ENCODE peak calls at places on chromosomes 4 and X, in seven cellular contexts. A, H, N, T, M, F and J are unnamed samples.
A peak's percentile ranks its signal among the peaks of the same experiment; 100 is the strongest.

GRCh38 chr4:26826721-26827120 is 33.9 kb upstream of the STIM2 start:
- DNase-seq in A (no peak), H (peak; percentile 96), N (no peak), T (no peak), M (no peak), F (no peak), J (no peak)

GRCh38 chr4:140092094-140092820 is 61.7 kb downstream of the MAML3 start:
- DNase-seq in A (peak; percentile 31), H (no peak), N (no peak), T (peak; percentile 70), M (no peak), F (no peak), J (no peak)

GRCh38 chr4:21749936-21750335 is 198.6 kb downstream of the KCNIP4 start:
- DNase-seq in A (no peak), H (no peak), N (no peak), T (no peak), M (no peak), F (no peak), J (no peak)

GRCh38 chr4:134313591-134313990 is 112.0 kb upstream of the PABPC4L start:
- DNase-seq in A (peak; percentile 60), H (no peak), N (no peak), T (no peak), M (no peak), F (no peak), J (no peak)

GRCh38 chrX:154325541-154325940 is 29.9 kb downstream of the TKTL1 start:
- DNase-seq in A (peak; percentile 48), H (no peak), N (no peak), T (no peak), M (no peak), F (no peak), J (peak; percentile 40)

GRCh38 chr4:159160242-159160641 is 57.4 kb downstream of the RAPGEF2 start:
- DNase-seq in A (no peak), H (no peak), N (no peak), T (no peak), M (no peak), F (no peak), J (peak; percentile 39)

GRCh38 chrX:72308566-72309296 is 3.0 kb upstream of the CITED1 start:
- DNase-seq in A (peak; percentile 70), H (no peak), N (peak; percentile 64), T (no peak), M (no peak), F (peak; percentile 34), J (peak; percentile 60)

GRCh38 chr4:152679414-152680281 is at the start of gene TMEM154:
- DNase-seq in A (peak; percentile 85), H (peak; percentile 91), N (peak; percentile 66), T (peak; percentile 64), M (no peak), F (no peak), J (peak; percentile 71)

GRCh38 chr4:90444904-90445303 is 317.7 kb downstream of the CCSER1 start:
- DNase-seq in A (no peak), H (no peak), N (no peak), T (no peak), M (no peak), F (no peak), J (no peak)

GRCh38 chr4:118888666-118889312 is at the start of gene SYNPO2:
- DNase-seq in A (peak; percentile 91), H (peak; percentile 3), N (peak; percentile 93), T (peak; percentile 91), M (peak; percentile 64), F (peak; percentile 57), J (peak; percentile 90)

GRCh38 chr4:99028187-99028586 is 32.7 kb downstream of the METAP1 start:
- DNase-seq in A (peak; percentile 54), H (no peak), N (no peak), T (no peak), M (no peak), F (no peak), J (no peak)

GRCh38 chrX:6226053-6226645 is 2.5 kb downstream of the NLGN4X start:
- DNase-seq in A (peak; percentile 6), H (no peak), N (no peak), T (no peak), M (no peak), F (no peak), J (no peak)

GRCh38 chrX:13029831-13030771 is 14.3 kb downstream of the FAM9C start:
- DNase-seq in A (peak; percentile 27), H (no peak), N (no peak), T (no peak), M (no peak), F (no peak), J (no peak)

GRCh38 chr4:7429601-7430078 is 5.1 kb downstream of the PSAPL1 start:
- DNase-seq in A (no peak), H (no peak), N (peak; percentile 54), T (no peak), M (no peak), F (no peak), J (no peak)

GRCh38 chr4:158018831-158019230 is 154.0 kb downstream of the GASK1B start:
- DNase-seq in A (no peak), H (no peak), N (no peak), T (no peak), M (no peak), F (no peak), J (no peak)

GRCh38 chr4:156654410-156654809 is 317.2 kb downstream of the PDGFC start:
- DNase-seq in A (peak; percentile 85), H (no peak), N (no peak), T (no peak), M (no peak), F (no peak), J (no peak)

GRCh38 chr4:88008624-88009235 is 1.3 kb downstream of the PKD2 start:
- DNase-seq in A (peak; percentile 75), H (no peak), N (no peak), T (no peak), M (no peak), F (no peak), J (peak; percentile 61)

GRCh38 chr4:21447320-21448055 is 501.1 kb downstream of the KCNIP4 start:
- DNase-seq in A (no peak), H (no peak), N (no peak), T (no peak), M (no peak), F (no peak), J (no peak)

GRCh38 chr4:7103599-7104365 is 35.9 kb upstream of the GRPEL1 start:
- DNase-seq in A (no peak), H (no peak), N (peak; percentile 92), T (peak; percentile 85), M (peak; percentile 39), F (no peak), J (no peak)

GRCh38 chr4:125689839-125690238 is 375.1 kb downstream of the FAT4 start:
- DNase-seq in A (no peak), H (no peak), N (no peak), T (no peak), M (no peak), F (no peak), J (no peak)

GRCh38 chr4:189090174-189090814 is 850.4 kb upstream of the FRG1 start:
- DNase-seq in A (no peak), H (no peak), N (no peak), T (no peak), M (no peak), F (peak; percentile 19), J (no peak)

GRCh38 chr4:118746251-118746919 is 61.2 kb downstream of the METTL14 start:
- DNase-seq in A (no peak), H (no peak), N (no peak), T (no peak), M (no peak), F (no peak), J (no peak)

GRCh38 chr4:154030747-154031146 is 241.9 kb upstream of the SFRP2 start:
- DNase-seq in A (no peak), H (no peak), N (no peak), T (no peak), M (no peak), F (no peak), J (no peak)

GRCh38 chr4:38243385-38244053 is 283.3 kb downstream of the PTTG2 start:
- DNase-seq in A (peak; percentile 3), H (no peak), N (no peak), T (no peak), M (no peak), F (no peak), J (no peak)

GRCh38 chr4:156815717-156816319 is 155.8 kb downstream of the PDGFC start:
- DNase-seq in A (no peak), H (no peak), N (no peak), T (no peak), M (no peak), F (no peak), J (no peak)

DNA sequence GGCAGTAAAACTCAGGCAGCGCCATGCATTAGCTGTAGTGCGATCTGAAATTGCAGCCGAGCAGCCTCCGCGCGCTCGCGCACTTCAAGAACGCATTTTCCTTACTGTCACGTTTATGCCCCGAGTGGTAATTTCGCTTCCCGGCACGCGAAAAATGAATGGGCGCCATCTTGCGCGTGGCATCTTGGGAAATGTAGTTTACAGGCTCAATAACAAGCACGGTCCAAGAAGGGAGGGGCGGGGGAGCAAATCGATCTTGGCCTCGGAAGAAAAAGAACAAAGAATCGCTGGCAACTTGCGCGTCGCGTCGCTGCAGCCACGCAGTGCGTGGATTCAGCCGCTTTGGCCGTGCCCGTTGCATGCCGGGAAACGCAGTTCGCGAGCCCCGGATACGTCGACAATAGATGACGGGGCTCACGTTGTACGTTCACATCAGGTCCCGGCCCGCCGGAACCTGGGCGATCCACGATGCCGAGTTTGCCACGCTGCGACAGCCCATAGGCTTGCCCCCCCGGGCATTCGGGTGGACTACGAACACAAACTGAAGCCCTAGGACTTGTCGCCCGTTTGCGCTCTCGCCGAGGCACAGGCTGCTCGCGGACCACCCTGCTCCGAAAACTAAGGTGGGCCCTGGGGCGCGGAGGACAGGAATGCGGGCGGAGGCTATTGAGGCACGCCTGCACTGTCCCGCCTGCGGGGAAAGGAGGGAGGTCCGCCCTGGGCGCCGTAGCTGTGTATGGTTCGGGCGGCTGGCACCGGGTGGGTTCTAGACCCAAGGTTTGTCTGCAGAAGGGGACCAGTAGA is at the start of gene FTSJ1:
- DNase-seq in A (peak; percentile 94), H (peak; percentile 85), N (peak; percentile 93), T (peak; percentile 93), M (peak; percentile 58), F (peak; percentile 78), J (peak; percentile 92)
- TF ChIP-seq CTCF in A (no peak), H (no peak), N (no peak), T (no peak), M (no peak), F (no peak), J (no peak)

GRCh38 chr4:89109841-89110540 is 1.3 kb upstream of the TIGD2 start:
- DNase-seq in A (no peak), H (no peak), N (no peak), T (no peak), M (no peak), F (no peak), J (peak; percentile 14)
- H3K4me3 ChIP-seq in A (peak overlapping the region; percentile 89), H (no peak overlapping the region), N (peak overlapping the region; percentile 67), T (peak overlapping the region; percentile 85), M (peak overlapping the region; percentile 92), F (no peak overlapping the region), J (no peak overlapping the region)

DNA sequence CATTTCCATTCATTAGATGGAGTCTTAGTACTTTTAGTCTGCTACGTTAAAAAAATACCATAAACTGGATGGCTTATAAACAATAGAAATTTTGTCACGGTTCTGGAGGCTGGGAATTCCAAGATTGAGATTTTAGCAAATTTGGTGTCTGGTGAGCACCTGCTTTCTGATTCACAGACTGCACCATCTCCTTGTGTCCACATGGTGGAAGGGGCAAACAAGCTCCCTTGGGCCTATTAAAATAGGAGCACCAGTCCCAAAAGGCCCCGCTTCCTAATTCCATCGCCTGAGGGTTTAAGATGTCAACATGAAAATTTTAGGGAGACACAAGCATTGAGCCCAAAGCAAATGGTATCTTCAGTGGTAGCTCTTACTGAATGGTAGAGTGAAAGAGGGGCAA is 120.5 kb upstream of the MAP9 start:
- DNase-seq in A (no peak), H (no peak), N (no peak), T (no peak), M (no peak), F (no peak), J (no peak)
- TF ChIP-seq CTCF in A (peak; percentile 6), H (no peak), N (no peak), T (peak; percentile 47), M (no peak), F (peak; percentile 31), J (no peak)

GRCh38 chr4:142428715-142429114 is 417.4 kb downstream of the INPP4B start:
- DNase-seq in A (no peak), H (no peak), N (no peak), T (no peak), M (no peak), F (no peak), J (no peak)
- H3K4me3 ChIP-seq in A (no peak overlapping the region), H (no peak overlapping the region), N (no peak overlapping the region), T (no peak overlapping the region), M (no peak overlapping the region), F (no peak overlapping the region), J (no peak overlapping the region)